ENCODE peak calls at places on chromosomes 4 and X, in ten cellular contexts. N is AG08395; Q is head of caudate nucleus; K is mesendoderm; I is NCI-H2171 treated with DMSO at 0.1 percent for 48 hours; D is uterus; Y is amniotic stem cell; E is lung; G is fibroblast of gingiva; B is CD4-positive, alpha-beta memory T cell. R is an unnamed sample.

GRCh38 chrX:131650637-131651410 is 107.0 kb downstream of the OR13H1 start:
- DNase-seq in N (no peak), Q (no peak), K (no peak), I (no peak), D (no peak), Y (no peak), E (no peak), G (no peak), B (no peak), R (no peak)

GRCh38 chr4:150216725-150217124 is 138.5 kb downstream of the DCLK2 start:
- DNase-seq in N (no peak), Q (peak), K (no peak), I (no peak), D (no peak), Y (no peak), E (no peak), G (no peak), B (no peak), R (no peak)

GRCh38 chr4:92304073-92304472 is 307 bp downstream of the GRID2 start:
- DNase-seq in N (no peak), Q (peak), K (no peak), I (no peak), D (no peak), Y (no peak), E (no peak), G (no peak), B (no peak), R (no peak)

GRCh38 chrX:71872542-71873458 is 37.8 kb upstream of the NHSL2 start:
- DNase-seq in N (no peak), Q (no peak), K (no peak), I (no peak), D (no peak), Y (no peak), E (no peak), G (no peak), B (no peak), R (no peak)

GRCh38 chr4:82268050-82268825 is 105.6 kb downstream of the HNRNPD start:
- DNase-seq in N (peak), Q (peak), K (peak), I (peak), D (peak), Y (peak), E (peak), G (peak), B (peak), R (peak)

GRCh38 chr4:122480023-122480422 is 23.5 kb upstream of the IL2 start:
- DNase-seq in N (peak), Q (no peak), K (peak), I (no peak), D (no peak), Y (no peak), E (no peak), G (no peak), B (peak), R (no peak)

GRCh38 chr4:85210353-85210752 is 243.9 kb upstream of the WDFY3 start:
- DNase-seq in N (no peak), Q (no peak), K (no peak), I (no peak), D (no peak), Y (no peak), E (no peak), G (no peak), B (no peak), R (no peak)

GRCh38 chrX:56853436-56853835 is 124.4 kb downstream of the NBDY start:
- DNase-seq in N (no peak), Q (no peak), K (no peak), I (no peak), D (no peak), Y (no peak), E (no peak), G (no peak), B (no peak), R (no peak)

GRCh38 chr4:23932935-23933334 is 43.1 kb upstream of the PPARGC1A start:
- DNase-seq in N (peak), Q (no peak), K (peak), I (no peak), D (no peak), Y (no peak), E (no peak), G (peak), B (no peak), R (no peak)

GRCh38 chr4:1882850-1883271 is 11.7 kb downstream of the NSD2 start:
- DNase-seq in N (no peak), Q (no peak), K (no peak), I (no peak), D (no peak), Y (no peak), E (no peak), G (no peak), B (no peak), R (no peak)

GRCh38 chrX:120514236-120514635 is 45.1 kb upstream of the LAMP2 start:
- DNase-seq in N (peak), Q (no peak), K (peak), I (no peak), D (no peak), Y (no peak), E (no peak), G (peak), B (no peak), R (peak)

GRCh38 chrX:56310581-56310980 is 78.4 kb downstream of the KLF8 start:
- DNase-seq in N (no peak), Q (no peak), K (no peak), I (no peak), D (no peak), Y (no peak), E (no peak), G (no peak), B (no peak), R (no peak)